ENCODE peak calls at places on chromosome 20, in ten cellular contexts. One of them, this sample, is unnamed.

GRCh38 chr20:20824924-20825584 is 112.6 kb upstream of the RALGAPA2 start:
- DNase-seq in activated gamma-delta T cell treated with anti-CD3 and anti-CD28 coated beads, Interleukin-2, amount 50 U/mL, for 16 hours: peak; percentile 22
- DNase-seq in head of caudate nucleus: peak; percentile 75
- DNase-seq in CD4-positive, alpha-beta T cell: peak; percentile 27
- DNase-seq in Calu3: peak; percentile 35
- DNase-seq in NCI-H1105: peak; percentile 77
- DNase-seq in NCI-H2081: peak; percentile 57
- DNase-seq in NCI-H1417: peak; percentile 60
- DNase-seq in astrocyte of the cerebellum: no peak
- DNase-seq in effector CD4-positive, alpha-beta T cell: peak; percentile 33
- DNase-seq in this sample: peak; percentile 53

GRCh38 chr20:1451092-1451491 is 15.6 kb downstream of the NSFL1C start:
- DNase-seq in activated gamma-delta T cell treated with anti-CD3 and anti-CD28 coated beads, Interleukin-2, amount 50 U/mL, for 16 hours: no peak
- DNase-seq in head of caudate nucleus: no peak
- DNase-seq in CD4-positive, alpha-beta T cell: no peak
- DNase-seq in Calu3: no peak
- DNase-seq in NCI-H1105: no peak
- DNase-seq in NCI-H2081: no peak
- DNase-seq in NCI-H1417: peak; percentile 67
- DNase-seq in astrocyte of the cerebellum: no peak
- DNase-seq in effector CD4-positive, alpha-beta T cell: no peak
- DNase-seq in this sample: no peak

GRCh38 chr20:5996765-5997164 is 46.3 kb downstream of the MCM8 start:
- DNase-seq in activated gamma-delta T cell treated with anti-CD3 and anti-CD28 coated beads, Interleukin-2, amount 50 U/mL, for 16 hours: peak; percentile 26
- DNase-seq in head of caudate nucleus: no peak
- DNase-seq in CD4-positive, alpha-beta T cell: peak; percentile 16
- DNase-seq in Calu3: no peak
- DNase-seq in NCI-H1105: no peak
- DNase-seq in NCI-H2081: peak; percentile 58
- DNase-seq in NCI-H1417: no peak
- DNase-seq in astrocyte of the cerebellum: no peak
- DNase-seq in effector CD4-positive, alpha-beta T cell: peak; percentile 17
- DNase-seq in this sample: no peak

GRCh38 chr20:50265245-50265946 is 74.8 kb downstream of the CEBPB start:
- DNase-seq in activated gamma-delta T cell treated with anti-CD3 and anti-CD28 coated beads, Interleukin-2, amount 50 U/mL, for 16 hours: no peak
- DNase-seq in head of caudate nucleus: no peak
- DNase-seq in CD4-positive, alpha-beta T cell: no peak
- DNase-seq in Calu3: no peak
- DNase-seq in NCI-H1105: no peak
- DNase-seq in NCI-H2081: no peak
- DNase-seq in NCI-H1417: no peak
- DNase-seq in astrocyte of the cerebellum: no peak
- DNase-seq in effector CD4-positive, alpha-beta T cell: no peak
- DNase-seq in this sample: no peak

GRCh38 chr20:24608926-24609667 is 139.7 kb downstream of the SYNDIG1 start:
- DNase-seq in activated gamma-delta T cell treated with anti-CD3 and anti-CD28 coated beads, Interleukin-2, amount 50 U/mL, for 16 hours: no peak
- DNase-seq in head of caudate nucleus: no peak
- DNase-seq in CD4-positive, alpha-beta T cell: no peak
- DNase-seq in Calu3: no peak
- DNase-seq in NCI-H1105: no peak
- DNase-seq in NCI-H2081: no peak
- DNase-seq in NCI-H1417: no peak
- DNase-seq in astrocyte of the cerebellum: no peak
- DNase-seq in effector CD4-positive, alpha-beta T cell: no peak
- DNase-seq in this sample: no peak

GRCh38 chr20:32205502-32206382 is 1.8 kb downstream of the PLAGL2 start:
- DNase-seq in activated gamma-delta T cell treated with anti-CD3 and anti-CD28 coated beads, Interleukin-2, amount 50 U/mL, for 16 hours: no peak
- DNase-seq in head of caudate nucleus: no peak
- DNase-seq in CD4-positive, alpha-beta T cell: no peak
- DNase-seq in Calu3: no peak
- DNase-seq in NCI-H1105: no peak
- DNase-seq in NCI-H2081: no peak
- DNase-seq in NCI-H1417: no peak
- DNase-seq in astrocyte of the cerebellum: no peak
- DNase-seq in effector CD4-positive, alpha-beta T cell: no peak
- DNase-seq in this sample: no peak

GRCh38 chr20:32972181-32973076 is 31.8 kb downstream of the SUN5 start:
- DNase-seq in activated gamma-delta T cell treated with anti-CD3 and anti-CD28 coated beads, Interleukin-2, amount 50 U/mL, for 16 hours: peak; percentile 77
- DNase-seq in head of caudate nucleus: peak; percentile 26
- DNase-seq in CD4-positive, alpha-beta T cell: peak; percentile 76
- DNase-seq in Calu3: peak; percentile 26
- DNase-seq in NCI-H1105: no peak
- DNase-seq in NCI-H2081: no peak
- DNase-seq in NCI-H1417: no peak
- DNase-seq in astrocyte of the cerebellum: no peak
- DNase-seq in effector CD4-positive, alpha-beta T cell: peak; percentile 80
- DNase-seq in this sample: no peak

GRCh38 chr20:24163501-24163900 is 174.9 kb upstream of the GGTLC1 start:
- DNase-seq in activated gamma-delta T cell treated with anti-CD3 and anti-CD28 coated beads, Interleukin-2, amount 50 U/mL, for 16 hours: no peak
- DNase-seq in head of caudate nucleus: no peak
- DNase-seq in CD4-positive, alpha-beta T cell: no peak
- DNase-seq in Calu3: no peak
- DNase-seq in NCI-H1105: no peak
- DNase-seq in NCI-H2081: no peak
- DNase-seq in NCI-H1417: no peak
- DNase-seq in astrocyte of the cerebellum: no peak
- DNase-seq in effector CD4-positive, alpha-beta T cell: no peak
- DNase-seq in this sample: no peak

GRCh38 chr20:24917056-24917455 is 32.0 kb upstream of the CST7 start:
- DNase-seq in activated gamma-delta T cell treated with anti-CD3 and anti-CD28 coated beads, Interleukin-2, amount 50 U/mL, for 16 hours: no peak
- DNase-seq in head of caudate nucleus: no peak
- DNase-seq in CD4-positive, alpha-beta T cell: no peak
- DNase-seq in Calu3: no peak
- DNase-seq in NCI-H1105: no peak
- DNase-seq in NCI-H2081: no peak
- DNase-seq in NCI-H1417: no peak
- DNase-seq in astrocyte of the cerebellum: no peak
- DNase-seq in effector CD4-positive, alpha-beta T cell: no peak
- DNase-seq in this sample: no peak

GRCh38 chr20:63692436-63693078 is 3.9 kb upstream of the TNFRSF6B start:
- DNase-seq in activated gamma-delta T cell treated with anti-CD3 and anti-CD28 coated beads, Interleukin-2, amount 50 U/mL, for 16 hours: no peak
- DNase-seq in head of caudate nucleus: no peak
- DNase-seq in CD4-positive, alpha-beta T cell: no peak
- DNase-seq in Calu3: peak; percentile 64
- DNase-seq in NCI-H1105: no peak
- DNase-seq in NCI-H2081: no peak
- DNase-seq in NCI-H1417: no peak
- DNase-seq in astrocyte of the cerebellum: no peak
- DNase-seq in effector CD4-positive, alpha-beta T cell: no peak
- DNase-seq in this sample: no peak

GRCh38 chr20:45894797-45895196 is 3.7 kb downstream of the CTSA start:
- DNase-seq in activated gamma-delta T cell treated with anti-CD3 and anti-CD28 coated beads, Interleukin-2, amount 50 U/mL, for 16 hours: no peak
- DNase-seq in head of caudate nucleus: no peak
- DNase-seq in CD4-positive, alpha-beta T cell: no peak
- DNase-seq in Calu3: no peak
- DNase-seq in NCI-H1105: no peak
- DNase-seq in NCI-H2081: no peak
- DNase-seq in NCI-H1417: no peak
- DNase-seq in astrocyte of the cerebellum: no peak
- DNase-seq in effector CD4-positive, alpha-beta T cell: no peak
- DNase-seq in this sample: no peak

GRCh38 chr20:19890358-19891117 is 126.6 kb upstream of the NAA20 start:
- DNase-seq in activated gamma-delta T cell treated with anti-CD3 and anti-CD28 coated beads, Interleukin-2, amount 50 U/mL, for 16 hours: no peak
- DNase-seq in head of caudate nucleus: no peak
- DNase-seq in CD4-positive, alpha-beta T cell: no peak
- DNase-seq in Calu3: no peak
- DNase-seq in NCI-H1105: peak; percentile 23
- DNase-seq in NCI-H2081: peak; percentile 43
- DNase-seq in NCI-H1417: no peak
- DNase-seq in astrocyte of the cerebellum: no peak
- DNase-seq in effector CD4-positive, alpha-beta T cell: no peak
- DNase-seq in this sample: peak; percentile 49

GRCh38 chr20:57652865-57653545 is 32.8 kb upstream of the ZBP1 start:
- DNase-seq in activated gamma-delta T cell treated with anti-CD3 and anti-CD28 coated beads, Interleukin-2, amount 50 U/mL, for 16 hours: no peak
- DNase-seq in head of caudate nucleus: peak; percentile 29
- DNase-seq in CD4-positive, alpha-beta T cell: no peak
- DNase-seq in Calu3: peak; percentile 14
- DNase-seq in NCI-H1105: no peak
- DNase-seq in NCI-H2081: no peak
- DNase-seq in NCI-H1417: no peak
- DNase-seq in astrocyte of the cerebellum: no peak
- DNase-seq in effector CD4-positive, alpha-beta T cell: no peak
- DNase-seq in this sample: no peak

GRCh38 chr20:58546756-58547526 is 31.7 kb upstream of the APCDD1L start:
- DNase-seq in activated gamma-delta T cell treated with anti-CD3 and anti-CD28 coated beads, Interleukin-2, amount 50 U/mL, for 16 hours: no peak
- DNase-seq in head of caudate nucleus: no peak
- DNase-seq in CD4-positive, alpha-beta T cell: no peak
- DNase-seq in Calu3: no peak
- DNase-seq in NCI-H1105: peak; percentile 59
- DNase-seq in NCI-H2081: no peak
- DNase-seq in NCI-H1417: peak; percentile 51
- DNase-seq in astrocyte of the cerebellum: no peak
- DNase-seq in effector CD4-positive, alpha-beta T cell: no peak
- DNase-seq in this sample: no peak

GRCh38 chr20:25310268-25310920 is 62.5 kb downstream of the PYGB start:
- DNase-seq in activated gamma-delta T cell treated with anti-CD3 and anti-CD28 coated beads, Interleukin-2, amount 50 U/mL, for 16 hours: peak; percentile 14
- DNase-seq in head of caudate nucleus: peak; percentile 59
- DNase-seq in CD4-positive, alpha-beta T cell: peak; percentile 28
- DNase-seq in Calu3: peak; percentile 35
- DNase-seq in NCI-H1105: no peak
- DNase-seq in NCI-H2081: peak; percentile 41
- DNase-seq in NCI-H1417: peak; percentile 49
- DNase-seq in astrocyte of the cerebellum: peak; percentile 45
- DNase-seq in effector CD4-positive, alpha-beta T cell: no peak
- DNase-seq in this sample: peak; percentile 97